ENCODE peak calls at places on chromosomes 11 and 22, in four cellular contexts. I is HepG2, R is H1, N is K562. K is an unnamed sample.

GRCh38 chr11:67626970-67627369 is 2.8 kb downstream of the NUDT8 start:
- DNase-seq in I (no peak), R (no peak), N (no peak), K (no peak)

GRCh38 chr11:1123970-1124369 is 33.8 kb upstream of the MUC5AC start:
- DNase-seq in I (no peak), R (no peak), N (no peak), K (no peak)

GRCh38 chr22:17744430-17744829 is 29.8 kb downstream of the BID start:
- DNase-seq in I (no peak), R (no peak), N (no peak), K (no peak)

GRCh38 chr11:70523384-70524095 is 125.2 kb downstream of the CTTN start:
- DNase-seq in I (no peak), R (peak), N (no peak), K (no peak)

GRCh38 chr11:94067010-94067409 is 45.9 kb downstream of the HEPHL1 start:
- DNase-seq in I (no peak), R (no peak), N (no peak), K (no peak)

GRCh38 chr11:116502641-116503061 is 270.1 kb downstream of the BUD13 start:
- DNase-seq in I (no peak), R (peak), N (no peak), K (no peak)

GRCh38 chr22:36619797-36620390 is 83.7 kb downstream of the CACNG2 start:
- DNase-seq in I (no peak), R (no peak), N (no peak), K (no peak)

GRCh38 chr22:38705235-38706100 is at the start of gene GTPBP1:
- DNase-seq in I (peak), R (peak), N (peak), K (peak)

GRCh38 chr22:45296628-45297297 is 12.0 kb downstream of the UPK3A start:
- DNase-seq in I (no peak), R (no peak), N (no peak), K (no peak)

GRCh38 chr11:92384316-92384715 is 159.7 kb downstream of the FAT3 start:
- DNase-seq in I (no peak), R (no peak), N (no peak), K (no peak)

GRCh38 chr11:78647266-78647915 is 72.7 kb upstream of the NARS2 start:
- DNase-seq in I (no peak), R (peak), N (peak), K (no peak)

GRCh38 chr22:37032535-37033460 is 13.3 kb downstream of the MPST start:
- DNase-seq in I (peak), R (peak), N (no peak), K (no peak)

GRCh38 chr11:2649400-2649799 is 50.4 kb downstream of the KCNQ1OT1 start:
- DNase-seq in I (no peak), R (no peak), N (no peak), K (no peak)

GRCh38 chr11:14443642-14444041 is 56.0 kb downstream of the COPB1 start:
- DNase-seq in I (peak), R (no peak), N (no peak), K (no peak)

GRCh38 chr22:29765905-29766631 is 739 bp downstream of the ZMAT5 start:
- DNase-seq in I (peak), R (no peak), N (peak), K (no peak)

GRCh38 chr11:18727499-18728236 is 1.7 kb upstream of the IGSF22 start:
- DNase-seq in I (peak), R (peak), N (peak), K (peak)

GRCh38 chr22:49862408-49862776 is 8.7 kb downstream of the ZBED4 start:
- DNase-seq in I (no peak), R (no peak), N (no peak), K (no peak)

GRCh38 chr11:35618497-35619029 is 303 bp downstream of the FJX1 start:
- DNase-seq in I (no peak), R (no peak), N (peak), K (no peak)

GRCh38 chr22:49724030-49724892 is 103.4 kb downstream of the BRD1 start:
- DNase-seq in I (no peak), R (peak), N (peak), K (no peak)

GRCh38 chr11:87260811-87261210 is 223.1 kb downstream of the TMEM135 start:
- DNase-seq in I (no peak), R (no peak), N (no peak), K (no peak)

GRCh38 chr22:19085233-19086043 is 36.8 kb downstream of the DGCR2 start:
- DNase-seq in I (peak), R (no peak), N (no peak), K (no peak)

GRCh38 chr11:85718991-85719807 is 33.2 kb upstream of the CCDC89 start:
- DNase-seq in I (peak), R (peak), N (no peak), K (peak)

GRCh38 chr22:37669586-37669985 is 5.8 kb upstream of the LGALS1 start:
- DNase-seq in I (no peak), R (no peak), N (no peak), K (no peak)

GRCh38 chr11:113723706-113724246 is 17.7 kb upstream of the TMPRSS5 start:
- DNase-seq in I (peak), R (no peak), N (no peak), K (no peak)

GRCh38 chr11:28760676-28761390 is 652.6 kb downstream of the METTL15 start:
- DNase-seq in I (no peak), R (no peak), N (no peak), K (no peak)

GRCh38 chr11:44658451-44658850 is 68.3 kb upstream of the TSPAN18 start:
- DNase-seq in I (no peak), R (no peak), N (no peak), K (no peak)

GRCh38 chr22:48943567-48944432 is 883.9 kb downstream of the BRD1 start:
- DNase-seq in I (peak), R (peak), N (peak), K (no peak)

GRCh38 chr22:21450320-21450831 is 16.8 kb upstream of the TMEM191C start:
- DNase-seq in I (no peak), R (peak), N (no peak), K (no peak)

GRCh38 chr22:48740731-48741405 is 1086.8 kb downstream of the BRD1 start:
- DNase-seq in I (no peak), R (peak), N (no peak), K (no peak)

GRCh38 chr11:119773016-119773415 is 44.0 kb upstream of the NECTIN1 start:
- DNase-seq in I (no peak), R (no peak), N (no peak), K (no peak)

GRCh38 chr11:75733346-75734107 is 15.9 kb downstream of the MOGAT2 start:
- DNase-seq in I (no peak), R (no peak), N (no peak), K (no peak)

GRCh38 chr11:57490456-57491248 is 24.9 kb downstream of the SLC43A1 start:
- DNase-seq in I (no peak), R (no peak), N (no peak), K (no peak)

DNA sequence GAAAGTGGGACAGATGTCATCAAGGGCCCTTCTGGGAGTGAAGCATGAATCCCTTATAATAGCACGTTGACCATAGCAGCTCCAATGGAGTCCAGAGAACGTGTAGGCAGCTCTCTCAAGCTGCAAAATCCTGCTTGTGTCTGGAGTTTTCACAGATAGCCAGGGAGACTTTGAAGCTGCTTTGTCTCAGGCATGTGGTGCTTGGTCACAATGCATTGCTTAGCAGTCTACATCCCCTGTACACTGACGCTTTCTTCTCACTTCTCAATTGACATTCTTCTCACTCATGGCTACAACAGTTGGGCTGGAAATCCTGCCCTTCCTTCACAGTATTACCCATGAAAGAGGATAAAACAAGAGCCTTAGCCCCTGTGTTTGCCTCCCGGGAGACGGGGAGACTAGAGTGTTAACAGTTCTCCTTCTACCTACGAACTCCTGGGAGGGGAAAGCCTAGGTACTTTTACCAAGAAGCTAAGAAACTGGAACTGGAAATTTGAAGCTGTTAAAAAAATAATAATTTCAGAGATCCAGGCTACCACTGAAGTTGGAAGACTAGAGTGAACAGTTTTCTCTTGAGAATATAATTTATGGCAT is 20.7 kb upstream of the MMP7 start:
- DNase-seq in I (no peak), R (no peak), N (no peak), K (no peak)
- TF ChIP-seq ZNF274 in I (no peak), R (no peak), N (no peak), K (no peak)

DNA sequence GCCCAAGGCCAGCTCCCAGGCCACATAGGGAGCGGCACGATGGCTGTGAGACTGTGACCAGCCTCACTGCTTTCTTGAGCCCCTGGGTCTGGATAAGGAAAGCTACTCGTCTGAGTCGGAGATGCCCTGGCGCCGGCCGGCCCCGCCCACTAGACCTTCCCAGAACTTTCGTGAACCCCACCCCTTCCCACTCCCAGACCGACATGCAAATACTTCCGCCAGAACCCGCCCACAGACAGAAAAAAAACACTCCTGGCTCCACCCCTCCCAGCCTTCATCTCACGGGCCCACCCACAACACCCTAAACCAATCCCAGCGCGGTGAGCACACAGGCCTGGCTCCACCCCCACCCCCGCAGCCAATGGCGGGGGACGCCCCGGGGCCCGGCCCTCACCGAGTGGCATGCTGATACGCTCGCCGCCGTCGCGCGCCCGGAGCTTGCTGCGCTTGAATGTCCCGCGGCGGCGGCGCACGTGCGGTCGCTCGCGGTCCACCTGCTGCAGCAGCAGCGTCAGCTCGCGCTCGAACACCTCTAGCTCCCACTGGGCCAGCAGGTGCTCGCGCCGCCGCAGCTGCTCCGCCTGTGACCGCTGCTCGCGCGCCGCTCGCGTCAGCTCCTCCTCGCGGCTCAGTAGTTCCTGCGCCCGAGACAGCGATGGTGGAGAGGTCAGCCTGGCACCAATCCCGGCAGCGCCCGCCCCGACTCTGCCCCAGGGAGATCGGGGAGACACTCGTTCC is 7.0 kb downstream of the MAP3K11 start:
- DNase-seq in I (no peak), R (peak), N (peak), K (peak)
- TF ChIP-seq YY1 in I (no peak), R (no peak), N (no peak), K (no peak)

DNA sequence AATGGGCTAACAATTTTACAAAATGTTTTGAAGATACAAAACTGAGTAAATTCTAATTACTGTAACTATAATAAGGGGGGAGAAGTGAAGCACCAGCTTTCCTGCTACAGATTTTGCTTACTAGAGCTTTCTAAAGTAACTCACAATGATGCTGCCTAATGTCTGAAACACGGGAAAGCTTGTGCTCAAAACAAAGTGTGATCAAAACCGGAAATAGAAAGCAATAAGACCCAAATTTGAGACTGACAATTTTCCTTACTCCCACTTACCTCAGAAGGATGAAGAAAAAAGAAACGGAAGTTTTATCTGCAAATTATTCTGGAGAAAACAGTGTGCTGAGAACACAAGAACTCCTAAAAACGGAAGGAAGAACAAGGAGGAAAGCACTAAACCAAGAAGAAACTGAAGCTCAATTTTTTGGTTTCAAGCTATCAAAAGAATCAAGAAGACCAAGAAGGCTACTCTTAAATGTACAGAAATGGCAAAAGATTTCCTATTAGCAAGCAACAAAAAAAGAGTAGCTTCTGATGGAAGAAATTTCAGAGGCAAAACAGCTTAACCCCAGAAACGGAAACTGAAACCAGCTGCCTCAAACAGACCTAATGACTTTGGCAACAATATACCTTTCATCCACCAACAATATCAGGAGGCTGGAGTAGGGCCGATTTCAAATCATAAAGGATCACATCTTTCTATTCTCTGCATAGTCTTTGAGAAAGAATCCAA is 33.4 kb downstream of the AMBRA1 start:
- DNase-seq in I (no peak), R (no peak), N (no peak), K (no peak)
- TF ChIP-seq ZNF274 in I (no peak), R (no peak), N (no peak), K (no peak)

GRCh38 chr11:11243790-11244469 is 109.1 kb downstream of the CSNK2A3 start:
- DNase-seq in I (no peak), R (peak), N (peak), K (no peak)
- TF ChIP-seq YY1 in I (no peak), R (no peak), N (no peak), K (no peak)

GRCh38 chr11:64250875-64251721 is at the start of gene PLCB3:
- DNase-seq in I (no peak), R (peak), N (peak), K (no peak)

GRCh38 chr11:64253481-64253880 is 2.2 kb downstream of the PLCB3 start:
- DNase-seq in I (no peak), R (no peak), N (no peak), K (no peak)

GRCh38 chr11:64253043-64253442 is 1.7 kb downstream of the PLCB3 start:
- DNase-seq in I (no peak), R (no peak), N (no peak), K (no peak)

GRCh38 chr11:64251722-64251985 is 324 bp downstream of the PLCB3 start:
- DNase-seq in I (no peak), R (no peak), N (no peak), K (no peak)

GRCh38 chr11:64251986-64252837 is 882 bp downstream of the PLCB3 start:
- DNase-seq in I (no peak), R (peak), N (peak), K (no peak)
- TF ChIP-seq ZNF274 in I (peak), R (no peak), N (no peak), K (no peak)

GRCh38 chr11:61650781-61651571 is 29.2 kb upstream of the DAGLA start:
- DNase-seq in I (no peak), R (peak), N (peak), K (no peak)
- TF ChIP-seq YY1 in I (no peak), R (no peak), N (no peak), K (no peak)